ENCODE peak calls at places on chromosomes 7 and 10, in five cellular contexts. C is cardiac muscle cell, F is heart left ventricle, O is kidney epithelial cell, X is gastrocnemius medialis. L is an unnamed sample. For H3K27me3, the result is how much of the 10 kb centered on the place peaks cover.

GRCh38 chr7:25846722-25847121 is 305.3 kb upstream of the NFE2L3 start:
- DNase-seq in O (no peak), X (peak), F (peak), C (peak), L (no peak)

GRCh38 chr7:128948312-128948973 is 10.7 kb downstream of the IRF5 start:
- DNase-seq in X (no peak), F (no peak), O (no peak), C (peak), L (no peak)

GRCh38 chr7:157601530-157601929 is 264.7 kb downstream of the DNAJB6 start:
- DNase-seq in O (no peak), F (peak), C (no peak), X (no peak), L (no peak)

GRCh38 chr7:41567350-41568114 is 135.4 kb downstream of the INHBA start:
- DNase-seq in O (no peak), F (no peak), C (peak), X (no peak), L (no peak)

GRCh38 chr7:93663561-93664299 is 89.2 kb upstream of the CALCR start:
- DNase-seq in O (no peak), X (no peak), F (no peak), C (no peak), L (no peak)

GRCh38 chr10:73060738-73061635 is 35.7 kb downstream of the P4HA1 start:
- DNase-seq in O (no peak), F (no peak), X (no peak), C (peak), L (no peak)

GRCh38 chr7:7416031-7416968 is 119.4 kb downstream of the COL28A1 start:
- DNase-seq in X (no peak), O (peak), F (no peak), C (peak), L (no peak)

GRCh38 chr7:102286237-102287081 is at the start of gene SH2B2:
- DNase-seq in C (peak), F (peak), O (no peak), X (peak), L (no peak)

GRCh38 chr7:768881-769504 is 41.9 kb upstream of the PRKAR1B start:
- DNase-seq in F (no peak), X (peak), C (peak), O (no peak), L (no peak)

GRCh38 chr7:155916926-155917655 is 104.8 kb upstream of the SHH start:
- DNase-seq in O (no peak), F (no peak), C (no peak), X (no peak), L (no peak)

GRCh38 chr7:64183126-64183742 is 23.8 kb upstream of the ZNF735 start:
- DNase-seq in X (no peak), C (no peak), O (no peak), F (no peak), L (no peak)

GRCh38 chr7:12705878-12706277 is 18.4 kb downstream of the ARL4A start:
- DNase-seq in O (no peak), X (no peak), F (no peak), C (peak), L (no peak)

GRCh38 chr7:155988421-155988820 is 176.2 kb upstream of the SHH start:
- DNase-seq in F (no peak), C (no peak), X (no peak), O (no peak), L (no peak)

GRCh38 chr10:103548006-103548405 is 54.5 kb downstream of the NEURL1 start:
- DNase-seq in F (no peak), X (no peak), C (no peak), O (no peak), L (no peak)

GRCh38 chr7:75881436-75882095 is 2.7 kb downstream of the RHBDD2 start:
- DNase-seq in O (no peak), C (no peak), X (no peak), F (no peak), L (no peak)

GRCh38 chr7:49790209-49790608 is 16.8 kb downstream of the VWC2 start:
- DNase-seq in O (no peak), X (no peak), C (no peak), F (no peak), L (no peak)

GRCh38 chr10:73076361-73077183 is 20.1 kb downstream of the P4HA1 start:
- DNase-seq in C (peak), O (no peak), X (peak), F (no peak), L (no peak)

GRCh38 chr10:76497671-76498070 is 1066.2 kb downstream of the LRMDA start:
- DNase-seq in C (no peak), F (no peak), X (no peak), O (no peak), L (no peak)

GRCh38 chr7:40329601-40330153 is 194.9 kb downstream of the SUGCT start:
- DNase-seq in F (no peak), C (peak), O (no peak), X (no peak), L (no peak)

GRCh38 chr7:8211725-8212096 is 50.3 kb downstream of the ICA1 start:
- DNase-seq in X (peak), C (no peak), O (no peak), F (no peak), L (no peak)

GRCh38 chr10:103884681-103885139 is 29.3 kb upstream of the SH3PXD2A start:
- DNase-seq in C (peak), O (no peak), F (no peak), X (no peak), L (no peak)

GRCh38 chr7:146539836-146540235 is 423.2 kb downstream of the CNTNAP2 start:
- DNase-seq in F (no peak), O (peak), X (no peak), C (no peak), L (no peak)

GRCh38 chr10:44993922-44994751 is 6.6 kb upstream of the ZNF22 start:
- DNase-seq in F (no peak), C (peak), X (no peak), O (no peak), L (no peak)

GRCh38 chr10:37434091-37434490 is 308.7 kb downstream of the ANKRD30A start:
- DNase-seq in C (no peak), F (no peak), O (no peak), X (no peak), L (no peak)

GRCh38 chr10:132575320-132576201 is 38.0 kb downstream of the INPP5A start:
- DNase-seq in X (no peak), F (no peak), O (peak), C (peak), L (no peak)

GRCh38 chr10:132574288-132574687 is 36.7 kb downstream of the INPP5A start:
- DNase-seq in F (no peak), O (no peak), C (no peak), X (no peak), L (no peak)

GRCh38 chr10:132572545-132572937 is 35.0 kb downstream of the INPP5A start:
- DNase-seq in O (no peak), F (no peak), X (no peak), C (peak), L (no peak)

GRCh38 chr10:132576671-132577349 is 39.2 kb downstream of the INPP5A start:
- DNase-seq in F (no peak), X (no peak), C (no peak), O (no peak), L (no peak)

GRCh38 chr10:132574783-132575319 is 37.3 kb downstream of the INPP5A start:
- DNase-seq in X (no peak), C (peak), O (peak), F (no peak), L (no peak)
- H3K4me3 ChIP-seq in X (no peak), C (no peak), O (no peak), F (no peak), L (peak)

GRCh38 chr7:139687980-139688632 is 89.7 kb downstream of the HIPK2 start:
- DNase-seq in O (no peak), F (no peak), X (no peak), C (peak), L (no peak)
- H3K27me3 ChIP-seq in O (under half), F (under half), X (under half), C (under half), L (under half)

DNA sequence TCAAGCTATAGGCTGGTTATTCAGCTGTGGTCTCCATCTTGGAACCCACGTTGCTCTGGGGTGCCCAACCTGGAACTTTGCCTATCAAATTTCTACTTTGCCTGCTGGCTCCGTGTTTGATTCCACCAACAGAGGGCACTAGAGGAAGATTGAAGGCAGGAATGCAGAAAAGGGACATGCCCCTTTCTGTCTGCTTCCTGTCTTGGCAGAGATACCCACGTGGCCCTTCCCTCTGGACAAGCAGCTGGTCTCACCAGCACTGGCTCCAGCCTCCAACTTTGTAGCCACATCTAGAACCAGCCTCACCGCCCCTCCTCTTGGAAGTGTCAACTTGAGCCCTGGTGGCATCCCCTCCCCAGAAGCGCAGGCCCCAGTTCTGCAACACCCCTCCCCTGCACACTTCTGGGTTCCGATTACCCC is 52.1 kb upstream of the ZNF438 start:
- DNase-seq in O (no peak), X (peak), C (peak), F (no peak), L (no peak)
- TF ChIP-seq CTCF in O (peak), X (peak), C (peak), F (peak), L (peak)

GRCh38 chr7:44583145-44583544 is 1.1 kb upstream of the TMED4 start:
- DNase-seq in X (no peak), O (no peak), C (no peak), F (no peak), L (no peak)
- H3K4me3 ChIP-seq in X (peak), O (no peak), C (peak), F (peak), L (peak)

DNA sequence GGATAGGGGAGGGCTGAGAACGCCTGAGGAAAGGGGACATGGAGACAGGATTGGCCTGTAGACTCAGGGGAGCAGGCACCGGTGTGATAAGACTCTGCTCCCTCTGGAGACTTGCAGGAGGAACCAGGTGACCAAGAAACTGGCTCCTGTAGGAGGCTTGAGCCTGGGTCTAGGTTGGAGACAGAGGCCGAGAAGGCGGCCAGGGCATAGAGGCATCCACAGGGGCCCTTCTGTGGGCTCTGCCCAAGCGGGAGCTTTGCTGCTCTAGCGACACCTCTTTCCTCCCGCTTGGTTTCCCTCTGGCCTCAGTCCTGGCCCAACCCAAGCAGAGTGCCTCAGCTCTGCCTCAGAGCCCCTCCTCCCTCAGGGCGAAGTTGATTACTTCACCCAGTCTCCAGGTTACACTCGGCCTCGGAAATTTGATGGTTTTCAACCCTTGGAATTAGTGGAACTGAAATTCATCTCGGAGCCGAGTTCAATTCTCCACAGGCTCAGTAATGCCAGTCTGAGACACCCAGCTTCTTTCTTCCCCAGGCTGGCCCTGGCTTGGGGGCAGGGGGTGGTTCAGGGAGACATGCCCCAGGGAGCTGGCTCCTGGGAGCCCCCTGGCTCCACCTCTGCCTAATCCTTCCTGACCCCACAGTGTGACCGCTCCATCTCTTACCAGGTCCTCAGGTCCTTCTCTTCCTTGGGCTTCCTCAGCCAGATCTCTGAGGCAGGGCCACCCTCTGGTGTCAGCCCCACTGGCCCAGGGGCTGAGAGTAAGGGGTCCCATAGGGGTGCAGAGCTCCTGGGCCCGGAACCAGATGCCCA is 60.4 kb downstream of the PAX2 start:
- DNase-seq in F (no peak), C (no peak), X (no peak), O (no peak), L (no peak)
- H3K27me3 ChIP-seq in F (half or more), C (under half), X (under half), O (under half), L (under half)